ENCODE peak calls at places on chromosomes 2 and 18, in ten cellular contexts. S is stomach; O is GDM1; U is Kasumi-1; K is GF-D8; J is sigmoid colon; D is HuH-7.5; P is foreskin fibroblast; Y is ELR; W is activated CD8-positive, alpha-beta memory T cell treated with anti-CD3 and anti-CD28 coated beads for 48 hours. T is an unnamed sample.

GRCh38 chr2:239917128-239917956 is 107.8 kb downstream of the NDUFA10 start:
- DNase-seq in J (no peak), D (no peak), O (no peak), W (no peak), U (no peak), S (peak), P (peak), K (no peak), Y (no peak), T (no peak)

GRCh38 chr18:35378206-35378795 is 1.2 kb upstream of the ZNF396 start:
- DNase-seq in J (no peak), S (no peak), D (no peak), P (peak), O (no peak), K (no peak), W (no peak), Y (peak), U (no peak), T (no peak)

GRCh38 chr2:204645018-204645775 is 99.9 kb downstream of the PARD3B start:
- DNase-seq in J (no peak), Y (peak), P (peak), U (no peak), W (no peak), K (no peak), O (no peak), D (peak), S (no peak), T (peak)

GRCh38 chr2:54475919-54476318 is 19.8 kb downstream of the SPTBN1 start:
- DNase-seq in J (no peak), W (no peak), S (no peak), O (no peak), P (no peak), K (no peak), U (no peak), Y (no peak), D (no peak), T (no peak)

GRCh38 chr2:46268986-46269385 is 28.2 kb upstream of the EPAS1 start:
- DNase-seq in P (no peak), Y (peak), S (no peak), W (no peak), J (no peak), O (no peak), K (no peak), U (no peak), D (no peak), T (no peak)

GRCh38 chr2:140344842-140345241 is 1564.7 kb upstream of the NXPH2 start:
- DNase-seq in J (no peak), W (no peak), U (no peak), K (no peak), S (no peak), P (peak), D (no peak), O (no peak), Y (peak), T (no peak)

GRCh38 chr2:195695002-195695631 is 38.1 kb downstream of the SLC39A10 start:
- DNase-seq in W (no peak), Y (no peak), O (no peak), D (no peak), K (no peak), J (no peak), U (no peak), P (no peak), S (no peak), T (no peak)

GRCh38 chr2:65453916-65454315 is 21.5 kb upstream of the SPRED2 start:
- DNase-seq in K (no peak), S (no peak), W (no peak), O (no peak), Y (peak), P (peak), J (no peak), U (no peak), D (no peak), T (no peak)

GRCh38 chr18:62867521-62867920 is 152.2 kb downstream of the PHLPP1 start:
- DNase-seq in W (no peak), J (no peak), Y (no peak), O (no peak), P (no peak), D (no peak), K (no peak), S (no peak), U (no peak), T (no peak)

GRCh38 chr2:229446316-229446715 is 175.2 kb upstream of the PID1 start:
- DNase-seq in W (no peak), U (no peak), S (no peak), J (no peak), D (no peak), Y (no peak), O (no peak), P (no peak), K (no peak), T (no peak)

GRCh38 chr2:127085260-127085666 is 21.7 kb downstream of the BIN1 start:
- DNase-seq in Y (no peak), P (peak), O (peak), J (no peak), U (peak), W (no peak), K (no peak), S (peak), D (no peak), T (no peak)

GRCh38 chr18:11570073-11570588 is 39.3 kb upstream of the SLC35G4 start:
- DNase-seq in S (no peak), U (no peak), Y (no peak), J (no peak), D (no peak), O (no peak), W (no peak), P (no peak), K (no peak), T (no peak)

GRCh38 chr2:224072541-224073188 is 33.6 kb upstream of the SERPINE2 start:
- DNase-seq in S (no peak), P (peak), K (no peak), W (no peak), Y (no peak), D (no peak), O (no peak), J (no peak), U (no peak), T (no peak)

GRCh38 chr18:25349131-25349925 is 2.6 kb downstream of the ZNF521 start:
- DNase-seq in O (peak), Y (peak), P (peak), D (no peak), S (no peak), K (no peak), J (peak), U (no peak), W (no peak), T (peak)

GRCh38 chr18:62812242-62812641 is 96.9 kb downstream of the PHLPP1 start:
- DNase-seq in P (no peak), D (no peak), O (no peak), Y (peak), J (no peak), K (no peak), W (no peak), S (no peak), U (no peak), T (no peak)

GRCh38 chr2:70011786-70012185 is 50.4 kb upstream of the ASPRV1 start:
- DNase-seq in Y (no peak), U (no peak), W (no peak), S (no peak), K (no peak), O (no peak), P (no peak), J (no peak), D (no peak), T (no peak)

GRCh38 chr2:200174433-200175216 is 131.9 kb upstream of the SPATS2L start:
- DNase-seq in Y (no peak), J (no peak), S (no peak), D (no peak), U (no peak), O (no peak), P (no peak), K (no peak), W (no peak), T (no peak)

GRCh38 chr2:130744287-130745117 is 10.8 kb upstream of the AMER3 start:
- DNase-seq in K (no peak), Y (no peak), P (no peak), D (peak), O (no peak), S (no peak), W (no peak), U (no peak), J (no peak), T (no peak)

GRCh38 chr2:74391209-74391579 is 11.1 kb upstream of the DCTN1 start:
- DNase-seq in K (no peak), J (no peak), U (no peak), O (no peak), D (no peak), S (no peak), Y (peak), W (no peak), P (peak), T (no peak)

GRCh38 chr18:25561923-25562322 is 210.0 kb upstream of the ZNF521 start:
- DNase-seq in U (peak), O (peak), S (no peak), Y (peak), W (no peak), P (peak), K (no peak), D (no peak), J (no peak), T (no peak)

GRCh38 chr2:9473308-9473984 is 905 bp upstream of the IAH1 start:
- DNase-seq in Y (peak), W (peak), J (no peak), S (peak), D (peak), K (no peak), P (no peak), O (no peak), U (no peak), T (no peak)

GRCh38 chr2:218999021-218999880 is 6.0 kb upstream of the CRYBA2 start:
- DNase-seq in W (no peak), O (no peak), U (no peak), J (no peak), K (no peak), Y (no peak), P (no peak), S (no peak), D (no peak), T (no peak)

GRCh38 chr18:60684843-60685513 is 312.4 kb upstream of the MC4R start:
- DNase-seq in K (peak), Y (peak), J (no peak), D (no peak), W (no peak), O (no peak), U (peak), P (peak), S (no peak), T (no peak)

T was measured in amniotic stem cell.